ENCODE peak calls at places on chromosomes 5 and 9, in four cellular contexts. R is IMR-90, F is heart right ventricle, W is cardiac muscle cell. Y is an unnamed sample.

GRCh38 chr5:38535281-38535750 is 21.1 kb downstream of the LIFR start:
- DNase-seq in R (no peak), F (no peak), W (no peak), Y (peak; percentile 88)

GRCh38 chr5:172004824-172005237 is 1.6 kb downstream of the FBXW11 start:
- DNase-seq in R (no peak), F (no peak), W (no peak), Y (no peak)

GRCh38 chr5:173802670-173803165 is 85.4 kb upstream of the CPEB4 start:
- DNase-seq in R (peak; percentile 11), F (no peak), W (no peak), Y (peak; percentile 66)

GRCh38 chr5:132465095-132465707 is 25.4 kb downstream of the IRF1 start:
- DNase-seq in R (no peak), F (no peak), W (no peak), Y (no peak)

GRCh38 chr5:30438785-30439184 is 754.7 kb upstream of the CDH6 start:
- DNase-seq in R (no peak), F (no peak), W (no peak), Y (no peak)

GRCh38 chr5:38527475-38527874 is 29.0 kb downstream of the LIFR start:
- DNase-seq in R (no peak), F (no peak), W (no peak), Y (no peak)

GRCh38 chr5:139856694-139857093 is 61.1 kb downstream of the PSD2 start:
- DNase-seq in R (no peak), F (no peak), W (no peak), Y (no peak)

GRCh38 chr9:92706218-92706940 is 36.4 kb upstream of the IPPK start:
- DNase-seq in R (no peak), F (no peak), W (peak; percentile 25), Y (peak; percentile 17)

GRCh38 chr9:6938447-6938846 is 180.7 kb downstream of the KDM4C start:
- DNase-seq in R (peak; percentile 95), F (no peak), W (no peak), Y (peak; percentile 98)

GRCh38 chr5:65970481-65971367 is 44.3 kb downstream of the ERBIN start:
- DNase-seq in R (no peak), F (no peak), W (no peak), Y (no peak)

GRCh38 chr9:108153391-108153790 is 663.8 kb upstream of the KLF4 start:
- DNase-seq in R (no peak), F (no peak), W (no peak), Y (no peak)

GRCh38 chr5:171094356-171094755 is 214.7 kb upstream of the TLX3 start:
- DNase-seq in R (no peak), F (no peak), W (no peak), Y (no peak)

GRCh38 chr5:153671653-153672346 is 181.3 kb downstream of the GRIA1 start:
- DNase-seq in R (no peak), F (no peak), W (no peak), Y (no peak)

GRCh38 chr5:135437796-135438560 is 9.2 kb downstream of the DCANP1 start:
- DNase-seq in R (peak; percentile 96), F (peak; percentile 64), W (no peak), Y (peak; percentile 90)

GRCh38 chr5:172793577-172794488 is 22.8 kb upstream of the DUSP1 start:
- DNase-seq in R (peak; percentile 79), F (no peak), W (no peak), Y (peak; percentile 72)

GRCh38 chr5:116479776-116480675 is 94.6 kb downstream of the SEMA6A start:
- DNase-seq in R (no peak), F (no peak), W (no peak), Y (no peak)

GRCh38 chr5:175894805-175895204 is 23.4 kb downstream of the CPLX2 start:
- DNase-seq in R (no peak), F (no peak), W (no peak), Y (no peak)

GRCh38 chr5:80192507-80193241 is 63.2 kb downstream of the SERINC5 start:
- DNase-seq in R (peak; percentile 51), F (no peak), W (peak; percentile 68), Y (no peak)

GRCh38 chr9:98791147-98792095 is 4.9 kb downstream of the ANKS6 start:
- DNase-seq in R (peak; percentile 94), F (peak; percentile 79), W (peak; percentile 75), Y (peak; percentile 94)

GRCh38 chr5:172688735-172689572 is 47.9 kb downstream of the NEURL1B start:
- DNase-seq in R (peak; percentile 11), F (peak; percentile 53), W (peak; percentile 21), Y (no peak)

GRCh38 chr5:135867599-135867998 is 28.0 kb downstream of the IL9 start:
- DNase-seq in R (no peak), F (no peak), W (no peak), Y (no peak)

GRCh38 chr9:83620841-83621636 is 1.9 kb upstream of the IDNK start:
- DNase-seq in R (peak; percentile 52), F (no peak), W (peak; percentile 66), Y (peak; percentile 63)

GRCh38 chr5:32597046-32597629 is 11.8 kb downstream of the SUB1 start:
- DNase-seq in R (no peak), F (no peak), W (no peak), Y (peak; percentile 32)

GRCh38 chr9:93235278-93235960 is 51.5 kb downstream of the WNK2 start:
- DNase-seq in R (no peak), F (no peak), W (no peak), Y (peak; percentile 11)

GRCh38 chr5:101977729-101978345 is 318.2 kb downstream of the SLCO4C1 start:
- DNase-seq in R (peak; percentile 13), F (no peak), W (peak; percentile 49), Y (peak; percentile 28)

GRCh38 chr5:112973036-112973435 is 3.6 kb upstream of the DCP2 start:
- DNase-seq in R (no peak), F (no peak), W (no peak), Y (no peak)

GRCh38 chr5:173673295-173674170 is 57.1 kb upstream of the BOD1 start:
- DNase-seq in R (no peak), F (no peak), W (no peak), Y (no peak)

GRCh38 chr5:108919591-108920326 is 172.1 kb downstream of the FER start:
- DNase-seq in R (no peak), F (no peak), W (no peak), Y (peak; percentile 11)

GRCh38 chr5:138449501-138450239 is 10.8 kb downstream of the REEP2 start:
- DNase-seq in R (peak; percentile 75), F (peak; percentile 90), W (peak; percentile 93), Y (peak; percentile 80)

GRCh38 chr9:131824175-131824594 is 84.3 kb upstream of the RAPGEF1 start:
- DNase-seq in R (no peak), F (no peak), W (no peak), Y (no peak)

GRCh38 chr9:22817181-22817580 is 370.6 kb downstream of the DMRTA1 start:
- DNase-seq in R (peak; percentile 71), F (no peak), W (no peak), Y (no peak)

GRCh38 chr9:90851444-90851843 is 49.8 kb downstream of the SYK start:
- DNase-seq in R (no peak), F (no peak), W (peak; percentile 15), Y (no peak)

GRCh38 chr5:173287086-173287485 is 41.1 kb downstream of the STC2 start:
- DNase-seq in R (no peak), F (no peak), W (no peak), Y (no peak)

GRCh38 chr5:34498582-34498981 is 157.5 kb upstream of the RAI14 start:
- DNase-seq in R (no peak), F (no peak), W (no peak), Y (no peak)
- H3K4me3 ChIP-seq in R (no peak overlapping the region), F (no peak overlapping the region), W (no peak overlapping the region), Y (no peak overlapping the region)

GRCh38 chr9:37790096-37790495 is 5.2 kb upstream of the EXOSC3 start:
- DNase-seq in R (no peak), F (no peak), W (no peak), Y (no peak)

GRCh38 chr9:37788328-37788727 is 3.5 kb upstream of the EXOSC3 start:
- DNase-seq in R (no peak), F (no peak), W (no peak), Y (no peak)

GRCh38 chr9:37787059-37787458 is 2.2 kb upstream of the EXOSC3 start:
- DNase-seq in R (no peak), F (no peak), W (no peak), Y (no peak)

GRCh38 chr9:37784291-37784639 is 599 bp downstream of the EXOSC3 start:
- DNase-seq in R (peak; percentile 14), F (no peak), W (no peak), Y (no peak)

GRCh38 chr9:37784640-37785483 is at the start of gene EXOSC3:
- DNase-seq in R (peak; percentile 90), F (peak; percentile 88), W (peak; percentile 96), Y (peak; percentile 89)
- TF ChIP-seq CTCF in R (peak; percentile 4), F (no peak), W (no peak), Y (no peak)

GRCh38 chr5:97067296-97067695 is 75.1 kb downstream of the LIX1 start:
- DNase-seq in R (no peak), F (no peak), W (no peak), Y (no peak)
- H3K4me3 ChIP-seq in R (no peak overlapping the region), F (no peak overlapping the region), W (no peak overlapping the region), Y (no peak overlapping the region)

GRCh38 chr5:82155305-82155704 is 122.8 kb downstream of the RPS23 start:
- DNase-seq in R (no peak), F (no peak), W (no peak), Y (no peak)
- TF ChIP-seq CTCF in R (no peak), F (no peak), W (no peak), Y (no peak)

DNA sequence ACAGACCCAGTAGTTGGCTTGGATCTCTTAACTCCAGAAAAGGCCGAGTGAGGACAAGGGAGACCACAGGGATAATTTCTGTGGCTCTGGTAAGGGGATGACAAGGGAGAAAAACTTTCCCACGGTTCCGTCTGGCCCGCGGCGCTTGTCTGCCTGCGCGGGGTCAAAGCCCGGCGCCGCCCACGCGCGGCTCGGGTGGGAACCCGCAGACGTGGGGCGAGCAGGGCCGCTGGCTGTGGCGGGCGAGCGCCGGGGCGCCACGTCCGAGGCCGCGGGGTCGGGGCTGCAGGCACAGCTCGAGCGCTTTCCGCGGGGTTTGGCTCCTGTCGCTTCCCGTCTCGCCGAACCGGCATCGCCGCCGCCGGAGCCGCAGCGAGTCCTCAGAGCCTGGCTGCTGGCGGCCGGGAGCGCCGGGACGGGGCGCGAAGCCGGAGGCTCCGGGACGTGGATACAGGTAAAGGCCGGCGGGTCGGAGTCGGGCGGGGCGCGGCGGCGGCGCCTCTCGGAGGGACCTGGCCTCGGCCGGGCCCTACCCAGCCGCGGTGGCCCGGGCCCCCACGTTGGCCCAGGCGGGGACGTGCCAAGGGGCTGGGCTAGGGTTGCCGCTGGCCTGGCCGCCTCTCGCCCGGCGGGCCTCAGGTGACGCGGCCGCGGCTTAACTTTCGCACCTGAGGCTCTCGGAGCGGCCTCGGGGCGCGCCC is at the start of gene RNF180:
- DNase-seq in R (no peak), F (peak; percentile 71), W (peak; percentile 74), Y (peak; percentile 19)
- H3K4me3 ChIP-seq in R (peak within 1 kb of the TSS; percentile 34), F (peak within 1 kb of the TSS; percentile 80), W (peak within 1 kb of the TSS; percentile 50), Y (peak within 1 kb of the TSS; percentile 55)

DNA sequence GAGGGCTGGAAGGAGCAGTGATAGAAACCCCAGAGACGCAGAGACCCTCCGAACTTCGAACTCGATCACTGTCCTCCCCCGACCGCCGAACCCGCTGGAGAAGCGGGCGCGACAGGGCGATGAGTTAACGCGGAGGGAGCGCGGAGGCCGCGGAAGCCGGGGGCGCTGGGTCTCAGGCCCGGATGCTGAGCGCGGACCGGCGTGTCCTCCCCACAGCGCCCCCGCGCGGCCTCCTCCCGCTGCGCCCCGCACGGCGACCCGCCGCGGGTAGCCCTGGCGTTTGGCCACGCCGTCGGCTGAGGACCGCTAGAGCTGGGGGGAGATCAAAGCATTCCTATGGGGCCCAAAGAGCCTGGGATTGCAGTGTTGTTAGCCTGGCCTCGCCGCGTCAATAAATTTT is 7.7 kb upstream of the DMRT2 start:
- DNase-seq in R (no peak), F (no peak), W (peak; percentile 70), Y (no peak)
- TF ChIP-seq CTCF in R (peak; percentile 24), F (peak; percentile 36), W (peak; percentile 34), Y (no peak)

GRCh38 chr5:8829322-8830029 is 716.4 kb downstream of the SEMA5A start:
- DNase-seq in R (peak; percentile 100), F (no peak), W (peak; percentile 5), Y (peak; percentile 100)
- H3K4me3 ChIP-seq in R (no peak overlapping the region), F (no peak overlapping the region), W (no peak overlapping the region), Y (no peak overlapping the region)